ENCODE peak calls at places on chromosomes 16 and 17, in ten cellular contexts. K is Calu3, R is glutamatergic neuron, L is H9, P is AG10803, X is AG04449, U is vagina, S is lung, O is HFFc6, Q is progenitor cell of endocrine pancreas. Z is an unnamed sample.

GRCh38 chr16:68893710-68894705 is 50.7 kb downstream of the TANGO6 start:
- DNase-seq in X (no peak), R (no peak), P (peak), S (no peak), K (no peak), U (no peak), Q (peak), O (no peak), L (peak), Z (no peak)

GRCh38 chr17:80068301-80069160 is 32.1 kb downstream of the CCDC40 start:
- DNase-seq in Q (no peak), X (no peak), U (no peak), S (no peak), K (peak), O (peak), R (no peak), L (no peak), P (peak), Z (no peak)

GRCh38 chr17:40290629-40291296 is 3.1 kb downstream of the CDC6 start:
- DNase-seq in U (no peak), K (peak), Q (no peak), L (no peak), O (peak), S (peak), R (no peak), P (peak), X (peak), Z (no peak)

GRCh38 chr16:10736926-10737625 is 6.6 kb upstream of the NUBP1 start:
- DNase-seq in S (peak), O (peak), L (peak), K (peak), Q (peak), P (peak), R (peak), U (peak), X (no peak), Z (peak)

GRCh38 chr16:87169509-87169985 is 147.6 kb downstream of the C16orf95 start:
- DNase-seq in S (no peak), R (no peak), O (no peak), X (no peak), K (no peak), Q (no peak), P (peak), L (no peak), U (no peak), Z (no peak)

GRCh38 chr17:31594416-31594815 is 202.9 kb downstream of the RAB11FIP4 start:
- DNase-seq in U (no peak), P (no peak), Q (no peak), O (no peak), X (no peak), L (no peak), S (no peak), R (no peak), K (no peak), Z (no peak)

GRCh38 chr16:62034236-62035114 is 1.8 kb downstream of the CDH8 start:
- DNase-seq in R (no peak), S (no peak), L (peak), P (no peak), K (no peak), Q (no peak), U (no peak), O (no peak), X (no peak), Z (no peak)

GRCh38 chr17:72812823-72813222 is 279.7 kb downstream of the SLC39A11 start:
- DNase-seq in O (peak), S (no peak), Q (no peak), P (no peak), X (no peak), U (no peak), R (no peak), L (no peak), K (no peak), Z (no peak)

GRCh38 chr16:67413978-67414891 is 2.0 kb downstream of the ZDHHC1 start:
- DNase-seq in Q (no peak), S (no peak), L (no peak), R (no peak), P (no peak), X (no peak), U (no peak), O (no peak), K (no peak), Z (no peak)

GRCh38 chr16:16101585-16101984 is 121.7 kb downstream of the ABCC6 start:
- DNase-seq in U (no peak), P (no peak), Q (no peak), K (no peak), S (no peak), R (no peak), X (no peak), L (no peak), O (no peak), Z (no peak)

GRCh38 chr17:55266051-55266957 is 1.5 kb downstream of the HLF start:
- DNase-seq in K (no peak), O (no peak), R (no peak), U (no peak), P (no peak), L (peak), S (no peak), Q (no peak), X (no peak), Z (no peak)

GRCh38 chr17:9224485-9224884 is 203.2 kb downstream of the NTN1 start:
- DNase-seq in Q (no peak), P (no peak), S (no peak), X (no peak), L (no peak), K (no peak), R (peak), U (no peak), O (no peak), Z (no peak)

GRCh38 chr17:72447251-72447640 is 326.4 kb downstream of the SOX9 start:
- DNase-seq in R (no peak), U (no peak), S (no peak), L (no peak), K (no peak), O (no peak), P (no peak), Q (no peak), X (no peak), Z (no peak)

GRCh38 chr16:56643080-56643778 is 4.8 kb downstream of the MT1A start:
- DNase-seq in Q (no peak), P (peak), R (peak), X (no peak), L (peak), U (no peak), S (peak), K (peak), O (peak), Z (no peak)

GRCh38 chr17:51322390-51323029 is 62.2 kb downstream of the UTP18 start:
- DNase-seq in S (no peak), L (peak), U (no peak), Q (no peak), K (peak), P (peak), R (no peak), X (no peak), O (peak), Z (no peak)

GRCh38 chr17:33390479-33391027 is 97.5 kb upstream of the ASIC2 start:
- DNase-seq in K (no peak), X (no peak), Q (no peak), U (no peak), O (peak), L (no peak), P (peak), S (no peak), R (no peak), Z (no peak)

GRCh38 chr17:70863436-70864248 is 694.3 kb downstream of the KCNJ2 start:
- DNase-seq in Q (no peak), K (no peak), R (no peak), P (no peak), O (no peak), X (no peak), L (no peak), U (no peak), S (no peak), Z (no peak)

GRCh38 chr16:27703545-27703944 is 153.6 kb downstream of the KATNIP start:
- DNase-seq in L (no peak), P (peak), R (no peak), U (no peak), O (peak), K (no peak), X (no peak), S (no peak), Q (no peak), Z (peak)

GRCh38 chr17:77408284-77408683 is 267.5 kb downstream of the SEC14L1 start:
- DNase-seq in X (no peak), U (no peak), Q (no peak), S (no peak), L (no peak), P (no peak), R (no peak), K (no peak), O (no peak), Z (no peak)

GRCh38 chr17:66667491-66668030 is 167.4 kb upstream of the CACNG5 start:
- DNase-seq in L (no peak), S (no peak), R (no peak), P (no peak), U (no peak), K (no peak), O (no peak), Q (no peak), X (no peak), Z (no peak)

GRCh38 chr16:67055712-67056487 is 27.0 kb downstream of the CBFB start:
- DNase-seq in L (no peak), Q (no peak), U (no peak), K (no peak), R (no peak), S (no peak), O (peak), X (peak), P (peak), Z (no peak)

GRCh38 chr17:82267575-82268379 is 5.7 kb downstream of the CSNK1D start:
- DNase-seq in R (no peak), L (no peak), P (peak), U (peak), S (peak), O (peak), Q (no peak), X (peak), K (peak), Z (peak)

GRCh38 chr16:2977440-2977839 is 2.8 kb downstream of the PKMYT1 start:
- DNase-seq in X (no peak), Q (no peak), L (no peak), R (no peak), U (no peak), O (no peak), P (no peak), S (peak), K (peak), Z (no peak)

GRCh38 chr16:65601781-65602180 is 479.9 kb upstream of the CDH11 start:
- DNase-seq in K (no peak), S (no peak), O (no peak), Q (no peak), R (no peak), P (peak), L (no peak), U (peak), X (no peak), Z (no peak)

GRCh38 chr16:69909760-69910159 is 41.4 kb upstream of the CLEC18A start:
- DNase-seq in O (no peak), K (no peak), P (no peak), X (no peak), Q (no peak), R (no peak), S (no peak), L (no peak), U (no peak), Z (no peak)

GRCh38 chr17:50337956-50338355 is 8.0 kb upstream of the XYLT2 start:
- DNase-seq in P (no peak), U (no peak), X (no peak), S (no peak), L (peak), R (no peak), Q (no peak), K (no peak), O (no peak), Z (no peak)

GRCh38 chr17:48259710-48260291 is 152.2 kb downstream of the SNX11 start:
- DNase-seq in X (no peak), O (peak), Q (no peak), R (no peak), L (no peak), U (no peak), S (no peak), P (peak), K (peak), Z (no peak)

GRCh38 chr17:42494673-42495072 is 36.0 kb downstream of the ATP6V0A1 start:
- DNase-seq in K (no peak), X (no peak), Q (no peak), O (no peak), R (no peak), U (no peak), P (peak), L (no peak), S (no peak), Z (no peak)

GRCh38 chr16:47612711-47613110 is 151.6 kb downstream of the PHKB start:
- DNase-seq in Q (no peak), K (no peak), U (no peak), X (no peak), L (no peak), O (no peak), S (no peak), R (no peak), P (peak), Z (no peak)
- TF ChIP-seq CTCF in Q (no peak), K (no peak), U (no peak), X (no peak), L (no peak), O (no peak), S (no peak), R (no peak), P (no peak), Z (no peak)

GRCh38 chr16:1299012-1299867 is 10.2 kb upstream of the UBE2I start:
- DNase-seq in P (no peak), L (no peak), U (no peak), X (no peak), Q (no peak), K (peak), R (no peak), S (no peak), O (no peak), Z (no peak)
- TF ChIP-seq CTCF in P (no peak), L (no peak), U (no peak), X (no peak), Q (no peak), K (no peak), R (no peak), S (no peak), O (no peak), Z (no peak)

GRCh38 chr16:31072540-31073072 is 1.4 kb downstream of the ZNF668 start:
- DNase-seq in K (peak), R (no peak), Q (no peak), O (peak), S (no peak), U (no peak), X (no peak), L (no peak), P (peak), Z (peak)
- TF ChIP-seq CTCF in K (no peak), R (no peak), Q (no peak), O (peak), S (no peak), U (no peak), X (no peak), L (no peak), P (peak), Z (no peak)

DNA sequence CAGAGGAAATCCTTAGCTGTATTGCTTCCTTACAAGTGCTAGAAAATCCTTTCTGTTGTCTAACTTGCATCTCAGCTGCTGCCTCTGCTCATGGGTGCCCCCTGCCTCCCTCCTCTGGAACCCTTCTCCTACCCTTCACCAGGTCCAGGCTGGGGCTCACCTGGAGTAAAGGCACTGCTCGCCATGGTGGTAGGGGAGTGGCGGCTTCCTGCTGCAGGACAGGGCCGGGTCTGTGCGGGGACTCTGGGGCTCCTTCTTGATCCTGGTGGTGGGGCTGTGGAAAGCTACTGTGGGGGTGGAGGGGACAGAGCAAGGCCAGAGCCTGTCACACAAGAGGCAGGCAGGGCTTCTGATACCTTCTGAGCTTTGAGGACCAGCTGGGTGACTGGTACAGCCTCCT is 12.4 kb downstream of the ETV4 start:
- DNase-seq in K (no peak), P (no peak), L (no peak), U (no peak), Q (no peak), X (no peak), R (no peak), O (no peak), S (no peak), Z (no peak)
- TF ChIP-seq CTCF in K (peak), P (no peak), L (peak), U (no peak), Q (no peak), X (no peak), R (no peak), O (peak), S (no peak), Z (no peak)

GRCh38 chr17:17341452-17341851 is 38.3 kb downstream of the NT5M start:
- DNase-seq in P (no peak), L (no peak), K (no peak), U (no peak), Q (no peak), S (no peak), R (no peak), O (no peak), X (no peak), Z (no peak)
- TF ChIP-seq CTCF in P (no peak), L (no peak), K (no peak), U (no peak), Q (no peak), S (no peak), R (no peak), O (no peak), X (no peak), Z (no peak)

DNA sequence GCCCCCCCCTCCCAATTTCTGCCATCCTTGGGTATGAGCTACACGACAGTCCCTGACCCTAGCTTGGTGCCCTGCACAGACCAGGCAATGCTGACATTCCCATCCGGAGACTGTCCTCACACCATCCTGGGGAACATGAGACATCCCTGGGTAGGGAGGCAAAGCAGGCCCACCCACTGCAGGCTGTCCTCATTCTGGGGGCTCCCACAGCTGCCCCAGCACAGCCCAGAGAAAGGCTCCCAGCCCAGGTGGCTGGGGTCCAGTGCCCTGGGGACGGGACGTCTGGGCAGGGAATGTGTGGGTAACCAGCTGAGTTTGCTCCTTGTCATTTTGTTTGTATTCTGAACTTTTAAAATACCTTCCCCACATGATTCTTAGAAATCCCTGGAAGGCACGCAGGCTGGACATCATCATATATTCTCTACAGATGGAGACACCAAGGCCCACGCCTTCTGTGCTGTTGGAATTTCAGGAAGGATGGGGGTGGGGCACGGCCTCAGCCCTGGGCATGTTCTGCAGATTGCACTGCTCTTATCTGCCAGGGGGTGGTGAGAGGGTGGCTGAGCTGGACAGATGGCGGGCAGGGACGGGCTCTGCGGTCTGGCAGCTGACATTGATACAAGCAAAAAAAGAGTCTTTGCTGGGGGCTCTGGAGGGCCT is 28.5 kb downstream of the LRRC75A start:
- DNase-seq in S (no peak), L (peak), O (peak), X (no peak), K (peak), Q (no peak), P (peak), U (no peak), R (peak), Z (peak)
- TF ChIP-seq CTCF in S (no peak), L (peak), O (peak), X (peak), K (peak), Q (peak), P (peak), U (no peak), R (peak), Z (no peak)

DNA sequence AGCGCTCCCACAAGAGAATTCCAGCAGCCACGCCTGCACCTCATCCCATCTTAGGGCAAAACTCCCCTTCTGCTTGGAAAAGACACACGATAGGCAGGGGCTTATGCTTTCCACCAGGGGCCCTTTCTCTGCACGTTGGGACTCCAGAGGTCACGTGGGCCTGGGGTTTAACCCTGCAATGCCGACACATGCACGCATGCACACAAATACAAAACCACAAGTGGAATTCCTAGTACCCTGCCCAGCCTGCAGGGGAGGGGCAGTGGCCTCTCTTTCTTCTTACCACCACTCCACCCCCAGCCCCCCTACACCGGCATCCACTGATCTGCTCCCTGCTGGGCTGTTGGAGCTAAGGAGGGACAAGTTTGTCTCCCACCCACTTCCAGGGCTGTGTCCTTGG is 16.8 kb upstream of the CCDC182 start:
- DNase-seq in P (no peak), O (no peak), S (no peak), R (no peak), L (peak), Q (no peak), X (no peak), K (no peak), U (no peak), Z (no peak)
- TF ChIP-seq CTCF in P (no peak), O (no peak), S (no peak), R (no peak), L (no peak), Q (peak), X (no peak), K (no peak), U (no peak), Z (no peak)

GRCh38 chr17:68981288-68981687 is 26.1 kb upstream of the ABCA8 start:
- DNase-seq in O (no peak), L (no peak), P (peak), S (peak), Q (no peak), X (no peak), R (no peak), U (no peak), K (peak), Z (no peak)
- TF ChIP-seq CTCF in O (no peak), L (no peak), P (no peak), S (no peak), Q (no peak), X (no peak), R (no peak), U (no peak), K (no peak), Z (no peak)

Z was measured in dorsolateral prefrontal cortex.